ENCODE peak calls at places on chromosome 2, in ten cellular contexts. One of them, this sample, is unnamed. For H3K27me3 and H3K4me1, the result is how much of the 10 kb centered on the place peaks cover.

GRCh38 chr2:105604938-105605337 is 139.8 kb upstream of the NCK2 start:
- DNase-seq in HCT116: no peak
- DNase-seq in pancreas: no peak
- DNase-seq in heart right ventricle: peak
- DNase-seq in right lobe of liver: no peak
- DNase-seq in fibroblast of lung: peak
- DNase-seq in lower lobe of right lung: no peak
- DNase-seq in ovary: no peak
- DNase-seq in thoracic aorta: peak
- DNase-seq in right cardiac atrium: no peak
- DNase-seq in this sample: no peak

GRCh38 chr2:107202962-107203591 is 317.1 kb upstream of the ST6GAL2 start:
- DNase-seq in HCT116: no peak
- DNase-seq in pancreas: no peak
- DNase-seq in heart right ventricle: no peak
- DNase-seq in right lobe of liver: no peak
- DNase-seq in fibroblast of lung: no peak
- DNase-seq in lower lobe of right lung: no peak
- DNase-seq in ovary: no peak
- DNase-seq in thoracic aorta: no peak
- DNase-seq in right cardiac atrium: no peak
- DNase-seq in this sample: no peak

GRCh38 chr2:230849633-230850357 is 14.9 kb upstream of the ITM2C start:
- DNase-seq in HCT116: peak
- DNase-seq in pancreas: no peak
- DNase-seq in heart right ventricle: no peak
- DNase-seq in right lobe of liver: no peak
- DNase-seq in fibroblast of lung: no peak
- DNase-seq in lower lobe of right lung: peak
- DNase-seq in ovary: no peak
- DNase-seq in thoracic aorta: no peak
- DNase-seq in right cardiac atrium: peak
- DNase-seq in this sample: peak

GRCh38 chr2:68835636-68836035 is 35.6 kb downstream of the BMP10 start:
- DNase-seq in HCT116: no peak
- DNase-seq in pancreas: no peak
- DNase-seq in heart right ventricle: no peak
- DNase-seq in right lobe of liver: no peak
- DNase-seq in fibroblast of lung: no peak
- DNase-seq in lower lobe of right lung: no peak
- DNase-seq in ovary: no peak
- DNase-seq in thoracic aorta: no peak
- DNase-seq in right cardiac atrium: no peak
- DNase-seq in this sample: no peak

GRCh38 chr2:87996570-87996969 is 19.8 kb downstream of the RNU2-63P start:
- DNase-seq in HCT116: no peak
- DNase-seq in pancreas: no peak
- DNase-seq in heart right ventricle: no peak
- DNase-seq in right lobe of liver: no peak
- DNase-seq in fibroblast of lung: no peak
- DNase-seq in lower lobe of right lung: no peak
- DNase-seq in ovary: no peak
- DNase-seq in thoracic aorta: no peak
- DNase-seq in right cardiac atrium: no peak
- DNase-seq in this sample: no peak

GRCh38 chr2:140383781-140384180 is 1603.6 kb upstream of the NXPH2 start:
- DNase-seq in HCT116: no peak
- DNase-seq in pancreas: no peak
- DNase-seq in heart right ventricle: no peak
- DNase-seq in right lobe of liver: no peak
- DNase-seq in fibroblast of lung: peak
- DNase-seq in lower lobe of right lung: no peak
- DNase-seq in ovary: no peak
- DNase-seq in thoracic aorta: no peak
- DNase-seq in right cardiac atrium: no peak
- DNase-seq in this sample: no peak

GRCh38 chr2:149994057-149994728 is 406.6 kb upstream of the MMADHC start:
- DNase-seq in HCT116: peak
- DNase-seq in pancreas: peak
- DNase-seq in heart right ventricle: no peak
- DNase-seq in right lobe of liver: no peak
- DNase-seq in fibroblast of lung: peak
- DNase-seq in lower lobe of right lung: no peak
- DNase-seq in ovary: no peak
- DNase-seq in thoracic aorta: no peak
- DNase-seq in right cardiac atrium: no peak
- DNase-seq in this sample: no peak

GRCh38 chr2:113157108-113157896 is 16.5 kb upstream of the PSD4 start:
- DNase-seq in HCT116: no peak
- DNase-seq in pancreas: peak
- DNase-seq in heart right ventricle: no peak
- DNase-seq in right lobe of liver: peak
- DNase-seq in fibroblast of lung: peak
- DNase-seq in lower lobe of right lung: peak
- DNase-seq in ovary: no peak
- DNase-seq in thoracic aorta: no peak
- DNase-seq in right cardiac atrium: peak
- DNase-seq in this sample: peak

GRCh38 chr2:151292124-151292523 is 2.7 kb upstream of the NMI start:
- DNase-seq in HCT116: no peak
- DNase-seq in pancreas: no peak
- DNase-seq in heart right ventricle: no peak
- DNase-seq in right lobe of liver: no peak
- DNase-seq in fibroblast of lung: no peak
- DNase-seq in lower lobe of right lung: no peak
- DNase-seq in ovary: no peak
- DNase-seq in thoracic aorta: no peak
- DNase-seq in right cardiac atrium: no peak
- DNase-seq in this sample: no peak

GRCh38 chr2:151289972-151290335 is 486 bp upstream of the NMI start:
- DNase-seq in HCT116: no peak
- DNase-seq in pancreas: no peak
- DNase-seq in heart right ventricle: peak
- DNase-seq in right lobe of liver: no peak
- DNase-seq in fibroblast of lung: no peak
- DNase-seq in lower lobe of right lung: no peak
- DNase-seq in ovary: peak
- DNase-seq in thoracic aorta: no peak
- DNase-seq in right cardiac atrium: no peak
- DNase-seq in this sample: no peak

GRCh38 chr2:151291224-151291623 is 1.8 kb upstream of the NMI start:
- DNase-seq in HCT116: no peak
- DNase-seq in pancreas: no peak
- DNase-seq in heart right ventricle: no peak
- DNase-seq in right lobe of liver: no peak
- DNase-seq in fibroblast of lung: no peak
- DNase-seq in lower lobe of right lung: no peak
- DNase-seq in ovary: no peak
- DNase-seq in thoracic aorta: no peak
- DNase-seq in right cardiac atrium: no peak
- DNase-seq in this sample: no peak

GRCh38 chr2:151292546-151292945 is 3.1 kb upstream of the NMI start:
- DNase-seq in HCT116: no peak
- DNase-seq in pancreas: no peak
- DNase-seq in heart right ventricle: no peak
- DNase-seq in right lobe of liver: no peak
- DNase-seq in fibroblast of lung: no peak
- DNase-seq in lower lobe of right lung: no peak
- DNase-seq in ovary: no peak
- DNase-seq in thoracic aorta: no peak
- DNase-seq in right cardiac atrium: no peak
- DNase-seq in this sample: no peak

GRCh38 chr2:151290467-151290866 is 999 bp upstream of the NMI start:
- DNase-seq in HCT116: no peak
- DNase-seq in pancreas: no peak
- DNase-seq in heart right ventricle: no peak
- DNase-seq in right lobe of liver: no peak
- DNase-seq in fibroblast of lung: no peak
- DNase-seq in lower lobe of right lung: no peak
- DNase-seq in ovary: no peak
- DNase-seq in thoracic aorta: no peak
- DNase-seq in right cardiac atrium: no peak
- DNase-seq in this sample: no peak
- H3K27ac ChIP-seq in HCT116: no peak
- H3K27ac ChIP-seq in pancreas: peak
- H3K27ac ChIP-seq in heart right ventricle: peak
- H3K27ac ChIP-seq in right lobe of liver: peak
- H3K27ac ChIP-seq in fibroblast of lung: peak
- H3K27ac ChIP-seq in lower lobe of right lung: peak
- H3K27ac ChIP-seq in ovary: peak
- H3K27ac ChIP-seq in thoracic aorta: peak
- H3K27ac ChIP-seq in right cardiac atrium: no peak
- H3K27ac ChIP-seq in this sample: peak

DNA sequence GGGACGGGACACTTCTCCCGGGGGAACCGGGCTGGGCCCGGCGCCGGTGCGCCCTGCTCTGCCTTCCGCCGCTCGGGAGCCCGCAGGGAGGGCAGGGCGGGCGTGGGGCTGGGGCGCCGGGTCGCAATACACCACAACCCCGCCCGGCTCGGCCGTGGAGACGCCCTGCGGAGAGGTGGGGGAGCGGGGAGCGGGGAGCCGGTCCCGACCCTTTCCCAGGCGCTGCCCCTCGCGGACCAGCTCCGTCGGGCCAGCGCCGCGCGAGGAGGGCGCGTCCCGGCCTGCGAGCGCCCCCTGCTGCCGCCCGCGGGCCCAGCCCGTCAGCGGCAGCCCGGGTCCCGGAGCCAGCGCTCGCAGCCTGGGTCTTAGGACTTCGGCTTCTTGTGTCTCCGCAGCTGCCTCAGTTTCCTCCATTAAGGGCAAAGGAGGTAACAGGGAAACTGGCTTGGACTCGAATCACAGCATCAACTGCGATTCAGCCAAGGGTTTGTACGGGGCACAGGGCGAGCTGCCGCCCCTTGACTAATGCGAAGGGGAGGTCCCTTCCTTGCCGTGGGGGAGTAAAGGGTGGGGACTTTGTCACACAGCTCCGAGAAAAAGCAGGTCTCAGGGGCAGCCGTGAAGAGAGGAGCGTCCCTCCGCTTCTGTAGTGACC is 635 bp upstream of the ADRA2B start:
- DNase-seq in HCT116: no peak
- DNase-seq in pancreas: peak
- DNase-seq in heart right ventricle: peak
- DNase-seq in right lobe of liver: peak
- DNase-seq in fibroblast of lung: no peak
- DNase-seq in lower lobe of right lung: peak
- DNase-seq in ovary: no peak
- DNase-seq in thoracic aorta: no peak
- DNase-seq in right cardiac atrium: peak
- DNase-seq in this sample: peak
- H3K27me3 ChIP-seq in HCT116: under half
- H3K27me3 ChIP-seq in pancreas: under half
- H3K27me3 ChIP-seq in heart right ventricle: under half
- H3K27me3 ChIP-seq in right lobe of liver: under half
- H3K27me3 ChIP-seq in fibroblast of lung: under half
- H3K27me3 ChIP-seq in lower lobe of right lung: under half
- H3K27me3 ChIP-seq in ovary: under half
- H3K27me3 ChIP-seq in thoracic aorta: under half
- H3K27me3 ChIP-seq in right cardiac atrium: under half
- H3K27me3 ChIP-seq in this sample: under half

GRCh38 chr2:218878486-218878885 is 2.2 kb upstream of the WNT10A start:
- DNase-seq in HCT116: no peak
- DNase-seq in pancreas: no peak
- DNase-seq in heart right ventricle: no peak
- DNase-seq in right lobe of liver: no peak
- DNase-seq in fibroblast of lung: no peak
- DNase-seq in lower lobe of right lung: no peak
- DNase-seq in ovary: no peak
- DNase-seq in thoracic aorta: no peak
- DNase-seq in right cardiac atrium: peak
- DNase-seq in this sample: no peak
- H3K4me1 ChIP-seq in HCT116: under half
- H3K4me1 ChIP-seq in pancreas: under half
- H3K4me1 ChIP-seq in heart right ventricle: under half
- H3K4me1 ChIP-seq in right lobe of liver: under half
- H3K4me1 ChIP-seq in fibroblast of lung: under half
- H3K4me1 ChIP-seq in lower lobe of right lung: under half
- H3K4me1 ChIP-seq in ovary: under half
- H3K4me1 ChIP-seq in thoracic aorta: under half
- H3K4me1 ChIP-seq in right cardiac atrium: under half
- H3K4me1 ChIP-seq in this sample: under half

DNA sequence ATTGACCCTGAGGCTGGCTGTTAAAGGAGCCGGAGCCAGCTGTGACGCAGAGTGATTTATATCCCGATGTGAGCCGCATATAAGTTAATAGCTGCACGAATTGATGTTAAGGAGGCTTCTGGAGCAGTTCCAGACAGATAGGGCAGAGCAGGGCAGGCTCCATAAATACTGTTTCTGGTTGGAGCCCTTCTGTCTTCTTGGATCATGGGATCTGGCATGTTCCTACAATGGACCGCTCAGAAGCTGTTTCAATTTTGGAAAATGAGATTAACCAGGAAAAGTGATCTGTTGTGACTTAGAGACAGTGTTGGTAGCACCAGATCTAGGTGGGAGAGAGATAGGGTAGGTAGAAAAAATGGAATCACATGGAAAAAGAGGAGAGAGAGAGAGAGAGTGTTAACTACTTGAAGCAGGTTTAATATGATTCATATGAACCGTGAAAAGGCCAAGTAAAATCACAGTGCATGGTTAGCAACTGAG is 4.8 kb upstream of the IGFBP5 start:
- DNase-seq in HCT116: no peak
- DNase-seq in pancreas: no peak
- DNase-seq in heart right ventricle: no peak
- DNase-seq in right lobe of liver: no peak
- DNase-seq in fibroblast of lung: no peak
- DNase-seq in lower lobe of right lung: no peak
- DNase-seq in ovary: no peak
- DNase-seq in thoracic aorta: no peak
- DNase-seq in right cardiac atrium: no peak
- DNase-seq in this sample: no peak
- H3K27ac ChIP-seq in HCT116: no peak
- H3K27ac ChIP-seq in pancreas: no peak
- H3K27ac ChIP-seq in heart right ventricle: peak
- H3K27ac ChIP-seq in right lobe of liver: no peak
- H3K27ac ChIP-seq in fibroblast of lung: no peak
- H3K27ac ChIP-seq in lower lobe of right lung: no peak
- H3K27ac ChIP-seq in ovary: no peak
- H3K27ac ChIP-seq in thoracic aorta: peak
- H3K27ac ChIP-seq in right cardiac atrium: peak
- H3K27ac ChIP-seq in this sample: no peak

GRCh38 chr2:177671662-177672061 is 279.1 kb downstream of the AGPS start:
- DNase-seq in HCT116: no peak
- DNase-seq in pancreas: no peak
- DNase-seq in heart right ventricle: no peak
- DNase-seq in right lobe of liver: no peak
- DNase-seq in fibroblast of lung: no peak
- DNase-seq in lower lobe of right lung: no peak
- DNase-seq in ovary: no peak
- DNase-seq in thoracic aorta: no peak
- DNase-seq in right cardiac atrium: no peak
- DNase-seq in this sample: no peak
- H3K27me3 ChIP-seq in HCT116: under half
- H3K27me3 ChIP-seq in pancreas: under half
- H3K27me3 ChIP-seq in heart right ventricle: under half
- H3K27me3 ChIP-seq in right lobe of liver: under half
- H3K27me3 ChIP-seq in fibroblast of lung: under half
- H3K27me3 ChIP-seq in lower lobe of right lung: under half
- H3K27me3 ChIP-seq in ovary: under half
- H3K27me3 ChIP-seq in thoracic aorta: under half
- H3K27me3 ChIP-seq in right cardiac atrium: under half
- H3K27me3 ChIP-seq in this sample: under half